ENCODE peak calls at places on chromosomes 6 and 20, in nine cellular contexts. N is RWPE1; C is HL-60; J is T-helper 17 cell; A is amniotic stem cell; G is stimulated activated effector memory CD8-positive, alpha-beta T cell treated with anti-CD3 and anti-CD28 coated beads, Interleukin-12 subunit alpha, Interleukin-12 subunit beta, amount 100 ng/mL, for 72 hours; F is NCI-H1694 treated with DMSO at 0.1 percent for 48 hours; K is amygdala; S is substantia nigra. H is an unnamed sample.

GRCh38 chr20:38127920-38128528 is 37.0 kb downstream of the TGM2 start:
- DNase-seq in G (no peak), F (no peak), C (no peak), S (no peak), N (no peak), A (no peak), J (no peak), K (no peak), H (no peak)

GRCh38 chr6:90444125-90444745 is 142.6 kb downstream of the MAP3K7 start:
- DNase-seq in K (no peak), A (no peak), F (no peak), C (no peak), G (no peak), N (no peak), J (no peak), S (no peak), H (no peak)

GRCh38 chr20:13960525-13960924 is 29.9 kb downstream of the SEL1L2 start:
- DNase-seq in F (no peak), A (no peak), S (no peak), K (no peak), G (no peak), J (no peak), C (no peak), N (no peak), H (no peak)

GRCh38 chr6:4637691-4638433 is 138.3 kb upstream of the CDYL start:
- DNase-seq in K (no peak), A (peak), C (no peak), N (peak), J (no peak), G (peak), S (no peak), F (no peak), H (no peak)

GRCh38 chr20:17967595-17968365 is 814 bp downstream of the SNX5 start:
- DNase-seq in F (peak), A (no peak), C (peak), G (peak), J (no peak), K (no peak), S (no peak), N (no peak), H (peak)

GRCh38 chr20:63029358-63030121 is 22.8 kb upstream of the BHLHE23 start:
- DNase-seq in A (no peak), J (no peak), K (no peak), F (no peak), G (no peak), C (no peak), S (no peak), N (peak), H (no peak)

GRCh38 chr6:169171951-169172350 is 81.7 kb downstream of the THBS2 start:
- DNase-seq in G (no peak), C (no peak), S (no peak), J (no peak), F (no peak), A (no peak), N (no peak), K (no peak), H (no peak)

GRCh38 chr20:57656821-57657536 is 36.8 kb upstream of the ZBP1 start:
- DNase-seq in F (no peak), J (no peak), S (no peak), N (no peak), G (no peak), C (no peak), A (no peak), K (no peak), H (no peak)

GRCh38 chr6:75101896-75102680 is 103.8 kb downstream of the COL12A1 start:
- DNase-seq in S (no peak), K (no peak), F (no peak), G (no peak), A (peak), N (no peak), C (no peak), J (no peak), H (no peak)

GRCh38 chr6:35970181-35970580 is 49.3 kb upstream of the SRPK1 start:
- DNase-seq in K (no peak), C (no peak), N (peak), F (no peak), S (no peak), G (no peak), J (no peak), A (peak), H (no peak)

GRCh38 chr6:34552620-34553019 is 3.5 kb downstream of the SPDEF start:
- DNase-seq in K (no peak), G (no peak), N (no peak), A (no peak), J (no peak), S (no peak), C (no peak), F (no peak), H (no peak)

GRCh38 chr6:89520730-89521129 is 87.8 kb downstream of the ANKRD6 start:
- DNase-seq in A (no peak), G (no peak), F (no peak), S (no peak), C (no peak), N (no peak), J (no peak), K (no peak), H (no peak)

GRCh38 chr6:3882865-3883264 is 33.7 kb downstream of the FAM50B start:
- DNase-seq in C (no peak), G (no peak), A (peak), K (no peak), F (no peak), N (no peak), S (no peak), J (no peak), H (no peak)

H was measured in KBM-7.